ENCODE peak calls at places on chromosomes 1 and 21, in seven cellular contexts. C is AG10803, J is right atrium auricular region, N is lower leg skin, Z is right cardiac atrium, I is heart left ventricle, D is tibial nerve. Y is an unnamed sample.

GRCh38 chr1:3235496-3235895 is 166.5 kb downstream of the PRDM16 start:
- DNase-seq in C (no peak), J (no peak), N (no peak), Z (no peak), I (no peak), D (no peak), Y (no peak)

GRCh38 chr1:43935711-43936427 is 2.3 kb downstream of the ARTN start:
- DNase-seq in C (no peak), J (no peak), N (no peak), Z (no peak), I (no peak), D (no peak), Y (no peak)

GRCh38 chr1:24900486-24900849 is 29.6 kb downstream of the RUNX3 start:
- DNase-seq in C (no peak), J (no peak), N (peak; percentile 67), Z (no peak), I (peak; percentile 5), D (no peak), Y (no peak)

GRCh38 chr21:42873096-42873495 is 6.2 kb downstream of the WDR4 start:
- DNase-seq in C (no peak), J (no peak), N (no peak), Z (no peak), I (no peak), D (no peak), Y (no peak)

GRCh38 chr1:64470670-64471217 is 815 bp downstream of the CACHD1 start:
- DNase-seq in C (peak; percentile 16), J (no peak), N (peak; percentile 88), Z (peak; percentile 30), I (peak; percentile 32), D (no peak), Y (no peak)

GRCh38 chr1:10399487-10399917 is 638 bp downstream of the PGD start:
- DNase-seq in C (peak; percentile 29), J (no peak), N (peak; percentile 88), Z (peak; percentile 28), I (peak; percentile 30), D (peak; percentile 21), Y (no peak)

GRCh38 chr1:203069028-203069804 is 16.6 kb downstream of the MYOG start:
- DNase-seq in C (peak; percentile 29), J (no peak), N (no peak), Z (no peak), I (peak; percentile 59), D (no peak), Y (no peak)

GRCh38 chr1:187067160-187067559 is 238.4 kb downstream of the PLA2G4A start:
- DNase-seq in C (no peak), J (no peak), N (no peak), Z (peak; percentile 17), I (no peak), D (no peak), Y (no peak)

DNA sequence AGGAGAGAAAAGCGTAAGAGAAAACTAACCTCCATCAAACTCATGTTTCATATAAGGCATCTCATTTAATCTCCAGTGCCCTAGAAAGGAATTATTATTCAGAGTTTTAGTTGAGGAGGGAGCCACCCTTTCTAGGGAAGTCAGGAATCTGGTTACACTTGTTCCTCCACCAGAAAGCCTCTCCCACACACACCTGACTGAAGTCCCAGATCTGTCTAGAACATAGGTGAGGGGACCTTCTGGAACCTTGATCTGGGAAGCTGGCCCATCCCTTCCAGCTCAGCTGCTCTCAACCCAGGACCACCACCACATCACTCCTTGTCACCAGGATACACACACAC is 1.9 kb upstream of the DENND2D start:
- DNase-seq in C (no peak), J (peak; percentile 43), N (no peak), Z (no peak), I (no peak), D (no peak), Y (no peak)
- H3K4me3 ChIP-seq in C (no peak overlapping the region), J (no peak overlapping the region), N (no peak overlapping the region), Z (no peak overlapping the region), I (no peak overlapping the region), D (no peak overlapping the region), Y (no peak overlapping the region)

DNA sequence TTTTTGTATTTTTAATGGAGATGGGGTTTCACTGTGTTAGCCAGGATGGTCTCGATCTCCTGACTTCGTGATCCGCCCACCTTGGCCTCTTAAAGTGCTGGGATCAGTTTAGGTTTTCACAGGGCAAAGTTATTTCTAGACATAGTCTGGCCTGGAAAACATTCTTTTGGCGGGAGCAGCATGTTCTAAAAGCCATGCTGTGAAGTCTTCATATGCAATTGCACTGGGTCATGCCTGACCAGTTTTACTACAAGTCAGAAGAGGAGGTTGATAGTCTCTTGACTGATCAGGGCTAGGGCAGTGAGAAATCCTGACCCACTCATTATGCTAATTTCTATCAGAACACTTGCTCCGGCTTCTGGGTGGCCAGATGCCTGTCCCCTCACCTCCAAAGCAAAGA is 131.6 kb upstream of the POU3F1 start:
- DNase-seq in C (no peak), J (no peak), N (no peak), Z (no peak), I (no peak), D (no peak), Y (no peak)
- H3K4me3 ChIP-seq in C (no peak overlapping the region), J (no peak overlapping the region), N (no peak overlapping the region), Z (no peak overlapping the region), I (no peak overlapping the region), D (no peak overlapping the region), Y (no peak overlapping the region)

GRCh38 chr1:229171934-229172333 is 99.0 kb upstream of the RAB4A start:
- DNase-seq in C (no peak), J (no peak), N (peak; percentile 85), Z (no peak), I (no peak), D (no peak), Y (no peak)

GRCh38 chr1:229170778-229171505 is 100.0 kb upstream of the RAB4A start:
- DNase-seq in C (no peak), J (no peak), N (peak; percentile 60), Z (no peak), I (no peak), D (no peak), Y (no peak)

GRCh38 chr1:229170274-229170673 is 100.6 kb upstream of the RAB4A start:
- DNase-seq in C (no peak), J (no peak), N (peak; percentile 77), Z (no peak), I (no peak), D (no peak), Y (no peak)

GRCh38 chr1:229167356-229167755 is 103.6 kb upstream of the RAB4A start:
- DNase-seq in C (no peak), J (no peak), N (no peak), Z (no peak), I (no peak), D (no peak), Y (no peak)

GRCh38 chr1:229169399-229169798 is 101.5 kb upstream of the RAB4A start:
- DNase-seq in C (no peak), J (no peak), N (peak; percentile 70), Z (no peak), I (no peak), D (no peak), Y (no peak)
- H3K4me3 ChIP-seq in C (no peak overlapping the region), J (no peak overlapping the region), N (no peak overlapping the region), Z (no peak overlapping the region), I (no peak overlapping the region), D (no peak overlapping the region), Y (no peak overlapping the region)

GRCh38 chr1:158150512-158150911 is 30.2 kb upstream of the CD1D start:
- DNase-seq in C (no peak), J (peak; percentile 54), N (no peak), Z (no peak), I (no peak), D (no peak), Y (no peak)
- H3K4me3 ChIP-seq in C (no peak overlapping the region), J (no peak overlapping the region), N (no peak overlapping the region), Z (no peak overlapping the region), I (no peak overlapping the region), D (no peak overlapping the region), Y (no peak overlapping the region)

GRCh38 chr21:31502537-31503143 is 156.9 kb upstream of the SOD1 start:
- DNase-seq in C (no peak), J (no peak), N (no peak), Z (no peak), I (no peak), D (no peak), Y (no peak)

GRCh38 chr21:31505975-31506374 is 153.5 kb upstream of the SOD1 start:
- DNase-seq in C (no peak), J (no peak), N (no peak), Z (no peak), I (no peak), D (no peak), Y (no peak)

GRCh38 chr21:31503467-31503866 is 156.0 kb upstream of the SOD1 start:
- DNase-seq in C (no peak), J (no peak), N (no peak), Z (no peak), I (no peak), D (no peak), Y (no peak)

GRCh38 chr21:31501921-31502320 is 157.6 kb upstream of the SOD1 start:
- DNase-seq in C (no peak), J (no peak), N (no peak), Z (no peak), I (no peak), D (no peak), Y (no peak)

DNA sequence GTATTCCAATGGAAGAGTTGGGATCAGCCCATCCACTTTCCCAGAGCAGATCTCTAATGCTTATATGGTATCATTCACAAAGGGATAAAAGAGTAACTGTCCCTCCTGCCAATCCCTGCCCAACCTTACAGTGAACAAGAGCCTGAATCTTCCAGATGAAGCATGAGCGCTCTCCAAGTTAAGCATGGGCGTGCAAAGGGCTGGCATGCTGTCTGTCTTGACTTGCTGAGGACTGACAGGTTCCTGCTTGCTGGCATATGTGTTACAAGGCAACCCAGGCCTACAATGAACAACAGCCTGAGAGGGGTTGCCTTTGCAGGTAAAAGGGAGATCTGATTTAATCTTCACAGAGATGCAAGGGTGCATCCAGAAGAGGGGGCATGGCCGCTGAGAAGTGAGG is 155.6 kb upstream of the SOD1 start:
- DNase-seq in C (no peak), J (no peak), N (no peak), Z (no peak), I (no peak), D (no peak), Y (no peak)
- H3K4me3 ChIP-seq in C (no peak overlapping the region), J (no peak overlapping the region), N (no peak overlapping the region), Z (no peak overlapping the region), I (no peak overlapping the region), D (no peak overlapping the region), Y (no peak overlapping the region)

GRCh38 chr1:34976384-34977209 is 8.6 kb downstream of the TMEM35B start:
- DNase-seq in C (no peak), J (no peak), N (no peak), Z (no peak), I (no peak), D (no peak), Y (no peak)
- H3K4me3 ChIP-seq in C (no peak overlapping the region), J (peak overlapping the region; percentile 0), N (no peak overlapping the region), Z (no peak overlapping the region), I (no peak overlapping the region), D (no peak overlapping the region), Y (no peak overlapping the region)

DNA sequence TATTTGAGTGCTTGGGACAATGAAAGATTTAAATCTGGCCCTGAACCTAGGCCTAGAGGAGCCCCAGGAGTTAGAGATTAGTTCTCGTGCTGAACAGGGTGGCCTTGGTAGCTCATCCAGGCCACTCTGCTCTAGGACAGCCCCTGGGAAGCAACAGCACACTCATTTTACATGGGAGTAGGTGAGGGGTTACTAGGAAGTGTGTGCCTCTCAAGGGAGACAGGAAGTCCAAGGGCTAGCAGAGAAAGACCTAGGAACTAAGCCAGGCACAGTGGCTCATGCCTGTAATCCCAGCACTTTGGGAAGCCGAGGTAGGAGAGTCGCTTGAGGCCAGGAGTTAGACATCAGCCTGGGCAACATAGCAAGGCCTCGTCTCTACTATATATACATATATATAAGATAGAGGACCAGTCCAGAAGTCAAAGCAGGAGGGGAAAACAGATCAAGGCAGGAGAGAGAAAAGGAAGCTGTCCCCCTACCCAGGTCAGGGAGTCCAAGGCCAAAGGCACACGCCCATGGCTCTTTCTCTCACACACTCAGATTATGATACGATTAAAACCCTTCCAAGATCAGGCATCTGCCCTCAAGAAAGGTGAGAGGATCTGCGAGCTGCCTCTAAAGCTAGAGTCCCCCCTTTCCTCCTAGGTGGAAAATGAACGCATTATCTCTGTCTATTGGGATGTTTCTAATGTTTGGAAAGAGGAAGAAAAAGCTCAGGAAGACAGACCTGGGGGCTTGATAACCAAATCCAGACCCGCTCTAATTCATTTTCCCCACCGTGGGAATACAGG is 7.8 kb downstream of the PAFAH2 start:
- DNase-seq in C (no peak), J (no peak), N (no peak), Z (no peak), I (no peak), D (no peak), Y (no peak)
- H3K4me3 ChIP-seq in C (no peak overlapping the region), J (no peak overlapping the region), N (no peak overlapping the region), Z (no peak overlapping the region), I (no peak overlapping the region), D (no peak overlapping the region), Y (no peak overlapping the region)